ENCODE peak calls at places on chromosomes 4 and X, in four cellular contexts. L, A, K and M are unnamed samples.

GRCh38 chrX:20530319-20530979 is 263.7 kb upstream of the RPS6KA3 start:
- DNase-seq in L (peak), A (peak), K (peak), M (peak)

GRCh38 chr4:14184265-14184664 is 556.7 kb upstream of the BOD1L1 start:
- DNase-seq in A (no peak), K (peak), L (peak), M (peak)

GRCh38 chr4:139555073-139555704 is 830 bp downstream of the SETD7 start:
- DNase-seq in A (peak), K (peak), L (peak), M (peak)

GRCh38 chr4:26140150-26140898 is 180.5 kb upstream of the RBPJ start:
- DNase-seq in L (no peak), A (no peak), K (peak), M (no peak)

GRCh38 chr4:109049926-109050325 is 252.5 kb downstream of the COL25A1 start:
- DNase-seq in A (no peak), L (no peak), K (no peak), M (no peak)

GRCh38 chr4:76765473-76766183 is 132.3 kb downstream of the SOWAHB start:
- DNase-seq in K (peak), A (no peak), L (no peak), M (no peak)

GRCh38 chr4:3387943-3388348 is 53.8 kb upstream of the HGFAC start:
- DNase-seq in L (peak), K (peak), A (no peak), M (peak)

GRCh38 chrX:2692221-2693122 is 1.4 kb downstream of the CD99 start:
- DNase-seq in A (no peak), L (peak), K (peak), M (peak)

GRCh38 chr4:112523764-112524505 is 8.0 kb upstream of the NEUROG2 start:
- DNase-seq in L (peak), A (peak), K (peak), M (peak)

GRCh38 chrX:153981771-153982533 is 9.4 kb downstream of the TMEM187 start:
- DNase-seq in L (peak), A (peak), K (peak), M (no peak)

GRCh38 chr4:144734522-144734921 is 88.6 kb downstream of the HHIP start:
- DNase-seq in L (no peak), A (no peak), K (peak), M (peak)

GRCh38 chr4:7904942-7905341 is 34.7 kb downstream of the AFAP1 start:
- DNase-seq in L (no peak), K (peak), A (no peak), M (no peak)

GRCh38 chr4:48588230-48588943 is 98.3 kb downstream of the ZAR1 start:
- DNase-seq in K (peak), A (no peak), L (no peak), M (no peak)

GRCh38 chr4:158873795-158874359 is 105.1 kb downstream of the FNIP2 start:
- DNase-seq in K (peak), L (no peak), A (no peak), M (no peak)

GRCh38 chr4:21366312-21366711 is 582.3 kb downstream of the KCNIP4 start:
- DNase-seq in A (no peak), K (no peak), L (no peak), M (no peak)

GRCh38 chr4:107444-108429 is 16.6 kb upstream of the ZNF718 start:
- DNase-seq in A (no peak), L (peak), K (no peak), M (no peak)

GRCh38 chr4:137213372-137214173 is 318.7 kb downstream of the PCDH18 start:
- DNase-seq in L (no peak), K (peak), A (no peak), M (no peak)

GRCh38 chrX:154123241-154124219 is 20.5 kb upstream of the OPN1LW start:
- DNase-seq in L (peak), A (no peak), K (no peak), M (no peak)

GRCh38 chrX:71533850-71534515 is 1.1 kb downstream of the OGT start:
- DNase-seq in A (peak), K (peak), L (peak), M (peak)

GRCh38 chr4:101818362-101818761 is 27.8 kb downstream of the BANK1 start:
- DNase-seq in L (no peak), A (no peak), K (peak), M (no peak)